ENCODE peak calls at places on chromosomes 5 and 9, in eight cellular contexts. Q is aorta; H is ecto neural progenitor cell; L is RPMI8226; K is NT2/D1; E is cardiac fibroblast; N is left ventricle myocardium inferior; B is activated T-cell treated with anti-CD3 and anti-CD28 coated beads, Interleukin-2, amount 50 U/mL, for 48 hours. G is an unnamed sample.

GRCh38 chr5:179256229-179257189 is 88.8 kb downstream of the ADAMTS2 start:
- DNase-seq in Q (peak), H (peak), L (peak), K (no peak), E (no peak), N (no peak), B (no peak), G (no peak)

GRCh38 chr9:112069318-112070169 is 105.6 kb downstream of the SUSD1 start:
- DNase-seq in Q (no peak), H (no peak), L (no peak), K (no peak), E (no peak), N (no peak), B (no peak), G (peak)

GRCh38 chr9:108885643-108886348 is 23.7 kb downstream of the ACTL7A start:
- DNase-seq in Q (no peak), H (no peak), L (peak), K (peak), E (peak), N (no peak), B (peak), G (peak)

GRCh38 chr5:146395233-146395632 is 51.9 kb upstream of the TCERG1 start:
- DNase-seq in Q (no peak), H (no peak), L (no peak), K (no peak), E (no peak), N (no peak), B (no peak), G (no peak)

GRCh38 chr9:126347911-126348760 is 21.5 kb downstream of the MVB12B start:
- DNase-seq in Q (no peak), H (no peak), L (peak), K (peak), E (no peak), N (no peak), B (no peak), G (no peak)

GRCh38 chr5:137078171-137078665 is 420.9 kb downstream of the SPOCK1 start:
- DNase-seq in Q (no peak), H (no peak), L (no peak), K (no peak), E (no peak), N (no peak), B (no peak), G (no peak)

GRCh38 chr5:79983618-79984017 is 7.4 kb downstream of the MTX3 start:
- DNase-seq in Q (no peak), H (no peak), L (no peak), K (no peak), E (no peak), N (no peak), B (peak), G (no peak)

GRCh38 chr5:451587-452458 is 8.8 kb downstream of the EXOC3 start:
- DNase-seq in Q (no peak), H (no peak), L (no peak), K (no peak), E (no peak), N (no peak), B (no peak), G (no peak)

GRCh38 chr5:152437861-152438260 is 32.8 kb upstream of the NMUR2 start:
- DNase-seq in Q (no peak), H (no peak), L (no peak), K (peak), E (no peak), N (no peak), B (no peak), G (no peak)

GRCh38 chr9:126613656-126614055 is at the start of gene LMX1B:
- DNase-seq in Q (no peak), H (peak), L (no peak), K (no peak), E (peak), N (peak), B (no peak), G (no peak)

GRCh38 chr5:154058055-154059038 is 19.6 kb downstream of the MFAP3 start:
- DNase-seq in Q (no peak), H (no peak), L (peak), K (no peak), E (peak), N (no peak), B (no peak), G (peak)

GRCh38 chr9:15178621-15179020 is 128.4 kb downstream of the TTC39B start:
- DNase-seq in Q (no peak), H (no peak), L (no peak), K (no peak), E (no peak), N (no peak), B (no peak), G (no peak)

GRCh38 chr5:51960617-51961115 is 577.4 kb downstream of the ISL1 start:
- DNase-seq in Q (no peak), H (no peak), L (peak), K (no peak), E (peak), N (no peak), B (no peak), G (no peak)

GRCh38 chr9:9961487-9961886 is 651.3 kb downstream of the PTPRD start:
- DNase-seq in Q (no peak), H (no peak), L (no peak), K (no peak), E (no peak), N (no peak), B (no peak), G (no peak)

GRCh38 chr5:103624035-103624461 is 61.5 kb upstream of the NUDT12 start:
- DNase-seq in Q (no peak), H (no peak), L (no peak), K (no peak), E (peak), N (no peak), B (no peak), G (no peak)

GRCh38 chr5:117246386-117246785 is 671.8 kb upstream of the SEMA6A start:
- DNase-seq in Q (no peak), H (no peak), L (no peak), K (no peak), E (no peak), N (no peak), B (no peak), G (no peak)

GRCh38 chr5:158746979-158747378 is 352.7 kb downstream of the EBF1 start:
- DNase-seq in Q (peak), H (no peak), L (no peak), K (no peak), E (peak), N (no peak), B (no peak), G (no peak)

GRCh38 chr9:84238652-84239051 is 101.9 kb downstream of the SLC28A3 start:
- DNase-seq in Q (no peak), H (no peak), L (peak), K (peak), E (peak), N (no peak), B (no peak), G (no peak)

GRCh38 chr9:78973906-78974305 is 597.9 kb upstream of the TLE4 start:
- DNase-seq in Q (no peak), H (no peak), L (no peak), K (no peak), E (peak), N (no peak), B (no peak), G (no peak)

GRCh38 chr9:4510546-4511322 is 20.5 kb downstream of the SLC1A1 start:
- DNase-seq in Q (no peak), H (no peak), L (no peak), K (no peak), E (no peak), N (no peak), B (no peak), G (no peak)

GRCh38 chr5:13188393-13188792 is 756.1 kb downstream of the DNAH5 start:
- DNase-seq in Q (no peak), H (no peak), L (no peak), K (no peak), E (peak), N (no peak), B (no peak), G (no peak)

GRCh38 chr5:62621280-62621679 is 42.7 kb downstream of the LRRC70 start:
- DNase-seq in Q (no peak), H (peak), L (no peak), K (peak), E (no peak), N (no peak), B (no peak), G (no peak)

GRCh38 chr5:60372786-60373185 is 327.2 kb downstream of the DEPDC1B start:
- DNase-seq in Q (no peak), H (no peak), L (no peak), K (no peak), E (no peak), N (no peak), B (no peak), G (no peak)

GRCh38 chr5:160029540-160030139 is 20.7 kb downstream of the TTC1 start:
- DNase-seq in Q (no peak), H (no peak), L (no peak), K (no peak), E (no peak), N (no peak), B (no peak), G (no peak)

G was measured in GM06990.